ENCODE peak calls at places on chromosomes 12 and 14, in five cellular contexts. H, I, P, Y and D are unnamed samples. For H3K9me3, the result is how much of the 10 kb centered on the place peaks cover.

GRCh38 chr12:22234561-22234960 is 99.9 kb downstream of the ST8SIA1 start:
- DNase-seq in H (no peak), I (no peak), P (no peak), Y (no peak), D (no peak)

GRCh38 chr14:85701116-85701515 is 171.2 kb downstream of the FLRT2 start:
- DNase-seq in H (no peak), I (no peak), P (no peak), Y (no peak), D (no peak)

GRCh38 chr12:83818888-83819287 is 1093.7 kb downstream of the SLC6A15 start:
- DNase-seq in H (no peak), I (no peak), P (no peak), Y (no peak), D (no peak)

GRCh38 chr12:45381351-45381750 is 165.5 kb downstream of the ANO6 start:
- DNase-seq in H (no peak), I (no peak), P (no peak), Y (no peak), D (no peak)

GRCh38 chr14:61466249-61466904 is 145.0 kb downstream of the PRKCH start:
- DNase-seq in H (peak), I (no peak), P (no peak), Y (peak), D (no peak)

GRCh38 chr12:45407188-45407850 is 191.4 kb downstream of the ANO6 start:
- DNase-seq in H (no peak), I (no peak), P (no peak), Y (peak), D (no peak)

GRCh38 chr12:107225626-107226025 is 132.3 kb upstream of the CRY1 start:
- DNase-seq in H (no peak), I (no peak), P (no peak), Y (no peak), D (no peak)

GRCh38 chr14:100901391-100902183 is 1.9 kb downstream of the RTL1 start:
- DNase-seq in H (no peak), I (no peak), P (no peak), Y (peak), D (no peak)

GRCh38 chr12:9104767-9105423 is 10.8 kb downstream of the A2M start:
- DNase-seq in H (no peak), I (no peak), P (no peak), Y (no peak), D (no peak)

GRCh38 chr14:92670177-92670576 is 78.2 kb downstream of the LGMN start:
- DNase-seq in H (no peak), I (peak), P (peak), Y (no peak), D (no peak)

GRCh38 chr12:114783176-114783575 is 99.2 kb upstream of the TBX3 start:
- DNase-seq in H (no peak), I (no peak), P (no peak), Y (no peak), D (no peak)

GRCh38 chr12:131097247-131098177 is 143.8 kb downstream of the ADGRD1 start:
- DNase-seq in H (peak), I (no peak), P (no peak), Y (no peak), D (no peak)

GRCh38 chr14:49679271-49679670 is 8.7 kb downstream of the POLE2 start:
- DNase-seq in H (no peak), I (no peak), P (no peak), Y (no peak), D (no peak)

GRCh38 chr12:121709478-121709890 is 3.1 kb upstream of the TMEM120B start:
- DNase-seq in H (no peak), I (no peak), P (no peak), Y (peak), D (no peak)

GRCh38 chr14:22131749-22132476 is 457.1 kb downstream of the DAD1 start:
- DNase-seq in H (no peak), I (peak), P (peak), Y (no peak), D (no peak)

GRCh38 chr14:88352299-88353097 is 29.4 kb upstream of the KCNK10 start:
- DNase-seq in H (no peak), I (no peak), P (no peak), Y (no peak), D (no peak)

GRCh38 chr14:76780875-76781647 is 19.8 kb downstream of the VASH1 start:
- DNase-seq in H (no peak), I (no peak), P (no peak), Y (peak), D (no peak)

GRCh38 chr14:90780519-90780918 is 35.7 kb downstream of the TTC7B start:
- DNase-seq in H (no peak), I (no peak), P (no peak), Y (no peak), D (no peak)

GRCh38 chr14:89284368-89285058 is 132.5 kb downstream of the FOXN3 start:
- DNase-seq in H (no peak), I (no peak), P (no peak), Y (no peak), D (no peak)

GRCh38 chr12:117140397-117141096 is 41.3 kb upstream of the TESC start:
- DNase-seq in H (no peak), I (no peak), P (no peak), Y (peak), D (no peak)

GRCh38 chr12:57868870-57869609 is 22.5 kb upstream of the CTDSP2 start:
- DNase-seq in H (peak), I (no peak), P (no peak), Y (no peak), D (no peak)

GRCh38 chr12:40697566-40698257 is 5.5 kb downstream of the CNTN1 start:
- DNase-seq in H (no peak), I (no peak), P (no peak), Y (no peak), D (no peak)

GRCh38 chr14:74983343-74983742 is 19.4 kb upstream of the EIF2B2 start:
- DNase-seq in H (no peak), I (no peak), P (no peak), Y (no peak), D (no peak)

GRCh38 chr12:22374499-22374898 is 40.0 kb upstream of the ST8SIA1 start:
- DNase-seq in H (no peak), I (no peak), P (no peak), Y (no peak), D (no peak)

GRCh38 chr14:94298130-94298529 is 5.1 kb upstream of the SERPINA10 start:
- DNase-seq in H (no peak), I (no peak), P (no peak), Y (no peak), D (no peak)

GRCh38 chr14:66070542-66071319 is 415.4 kb upstream of the CCDC196 start:
- DNase-seq in H (peak), I (peak), P (peak), Y (no peak), D (peak)

GRCh38 chr12:43914923-43915468 is 79.1 kb downstream of the TMEM117 start:
- DNase-seq in H (no peak), I (no peak), P (no peak), Y (no peak), D (no peak)
- TF ChIP-seq CTCF in H (peak), I (peak), P (peak), Y (no peak), D (no peak)

GRCh38 chr12:106214576-106214975 is 33.2 kb downstream of the CKAP4 start:
- DNase-seq in H (no peak), I (no peak), P (no peak), Y (no peak), D (no peak)
- H3K27ac ChIP-seq in H (no peak), I (no peak), P (no peak), Y (no peak), D (no peak)

DNA sequence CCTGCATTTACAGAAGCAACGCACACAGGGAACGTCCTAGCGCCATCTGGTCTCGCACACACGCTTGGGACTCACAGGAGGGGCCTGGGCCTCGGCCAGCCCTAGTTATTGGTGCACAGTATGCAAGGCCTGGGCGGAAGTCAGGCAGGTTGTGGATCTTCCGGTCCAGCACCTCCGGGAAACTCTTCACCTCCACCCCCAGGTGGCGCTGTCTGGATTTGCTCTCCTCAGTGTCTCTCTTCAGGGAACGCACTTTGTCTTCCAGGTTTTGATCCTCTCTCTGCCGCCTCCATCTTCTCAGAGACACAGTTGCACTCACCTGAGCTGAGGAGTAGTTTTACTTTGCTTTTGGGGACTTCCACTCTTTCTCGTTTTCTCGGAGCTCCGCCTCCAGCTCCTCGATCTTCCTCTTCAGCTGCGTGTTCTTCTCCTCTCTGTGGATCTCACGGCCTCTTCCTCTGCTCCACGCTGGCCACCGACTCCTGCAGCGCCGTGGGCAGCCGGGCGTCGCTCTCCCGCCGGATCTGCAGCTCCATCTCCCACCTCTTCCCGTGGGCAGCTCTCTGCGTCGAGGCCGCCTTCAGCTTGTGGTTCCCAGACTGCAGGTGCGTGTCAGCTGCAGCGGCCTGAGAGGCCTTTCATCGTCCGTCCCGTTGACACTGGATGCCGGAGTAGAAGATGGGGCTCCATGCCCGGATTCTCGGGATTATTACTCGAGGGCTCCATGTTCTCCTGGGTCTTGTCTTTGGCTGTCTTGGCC is 933.8 kb downstream of the TMEM121 start:
- DNase-seq in H (peak), I (peak), P (peak), Y (no peak), D (peak)
- H3K9me3 ChIP-seq in H (under half), I (under half), P (under half), Y (under half), D (under half)

GRCh38 chr12:110778801-110779577 is 36.3 kb upstream of the PPP1CC start:
- DNase-seq in H (no peak), I (peak), P (peak), Y (no peak), D (no peak)

GRCh38 chr12:110775997-110776396 is 33.3 kb upstream of the PPP1CC start:
- DNase-seq in H (no peak), I (no peak), P (no peak), Y (no peak), D (no peak)

GRCh38 chr12:110774824-110775223 is 32.1 kb upstream of the PPP1CC start:
- DNase-seq in H (no peak), I (no peak), P (no peak), Y (no peak), D (no peak)

GRCh38 chr12:110780448-110780847 is 37.8 kb upstream of the PPP1CC start:
- DNase-seq in H (no peak), I (no peak), P (peak), Y (no peak), D (peak)

GRCh38 chr12:110776410-110776809 is 33.7 kb upstream of the PPP1CC start:
- DNase-seq in H (no peak), I (no peak), P (peak), Y (no peak), D (peak)
- TF ChIP-seq CTCF in H (no peak), I (no peak), P (no peak), Y (no peak), D (no peak)

DNA sequence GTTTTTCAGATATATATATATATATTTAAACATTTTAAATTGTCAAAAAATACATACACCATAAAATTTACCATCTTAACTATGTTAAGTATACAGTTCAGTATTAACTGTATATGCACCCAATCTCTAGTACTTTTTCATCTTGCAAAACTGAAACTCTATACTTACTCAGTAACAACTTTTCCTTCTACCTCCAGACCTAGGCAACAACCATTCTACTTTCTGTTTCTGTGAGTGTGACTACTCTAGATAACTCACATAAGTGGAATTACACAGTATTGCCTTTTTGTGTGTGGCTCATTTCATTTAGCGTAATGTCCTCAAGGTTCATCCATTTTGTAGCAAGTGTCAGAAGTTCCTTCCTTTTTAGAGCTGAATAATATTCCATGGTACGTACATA is 8.2 kb downstream of the FAM234B start:
- DNase-seq in H (no peak), I (no peak), P (no peak), Y (no peak), D (no peak)
- H3K27ac ChIP-seq in H (no peak), I (no peak), P (no peak), Y (no peak), D (no peak)

GRCh38 chr14:105577339-105577861 is 51.0 kb downstream of the TMEM121 start:
- DNase-seq in H (no peak), I (no peak), P (peak), Y (no peak), D (no peak)

GRCh38 chr14:105576525-105577088 is 50.2 kb downstream of the TMEM121 start:
- DNase-seq in H (no peak), I (no peak), P (peak), Y (no peak), D (no peak)

GRCh38 chr14:105582639-105583038 is 56.3 kb downstream of the TMEM121 start:
- DNase-seq in H (no peak), I (no peak), P (peak), Y (no peak), D (no peak)

GRCh38 chr14:105581551-105582341 is 55.4 kb downstream of the TMEM121 start:
- DNase-seq in H (no peak), I (no peak), P (peak), Y (no peak), D (no peak)

DNA sequence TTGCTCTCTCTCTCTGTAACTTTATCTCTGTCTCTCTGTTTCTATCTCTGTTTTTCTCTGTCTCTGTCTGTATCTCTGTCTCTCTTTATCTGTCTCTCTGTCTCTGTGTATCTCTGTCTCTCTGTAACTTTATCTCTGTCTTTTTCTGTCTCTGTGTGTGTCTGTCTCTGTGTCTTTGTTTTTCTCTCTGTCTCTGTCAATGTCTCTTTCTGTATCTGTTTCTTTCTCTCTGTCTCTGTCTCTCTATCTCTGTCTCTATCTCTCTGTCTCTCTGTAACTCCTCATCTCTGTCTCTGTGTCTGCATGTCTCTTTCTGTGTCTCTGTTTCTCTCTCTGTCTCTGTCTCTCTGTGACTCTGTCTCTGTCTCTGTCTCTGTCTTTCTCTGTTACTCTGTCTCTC is 51.7 kb downstream of the TMEM121 start:
- DNase-seq in H (no peak), I (no peak), P (no peak), Y (no peak), D (no peak)
- H3K9me3 ChIP-seq in H (under half), I (under half), P (under half), Y (under half), D (under half)

GRCh38 chr12:50276912-50277671 is 6.2 kb downstream of the LIMA1 start:
- DNase-seq in H (no peak), I (no peak), P (no peak), Y (no peak), D (no peak)
- TF ChIP-seq CTCF in H (no peak), I (no peak), P (no peak), Y (no peak), D (no peak)

DNA sequence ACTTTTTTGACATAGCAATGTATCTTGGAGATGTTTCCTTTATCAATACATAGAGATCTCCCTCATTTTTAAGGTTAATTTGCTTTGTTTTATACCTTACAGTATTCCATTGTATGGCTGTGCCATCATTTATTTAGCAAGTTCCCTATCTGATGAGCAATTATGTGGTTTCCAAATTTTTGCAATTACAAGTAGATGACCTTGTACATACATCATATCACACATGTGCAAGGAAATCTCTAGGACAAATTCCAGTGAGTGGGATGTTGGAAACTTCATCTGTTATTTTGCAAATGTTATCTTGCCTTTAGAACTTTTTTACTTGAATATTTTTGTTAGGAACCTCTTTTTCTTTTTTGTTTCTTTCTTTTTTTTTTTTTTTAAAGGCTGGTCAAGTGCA is 49.7 kb downstream of the DRAM1 start:
- DNase-seq in H (no peak), I (no peak), P (no peak), Y (no peak), D (no peak)
- H3K27ac ChIP-seq in H (peak), I (no peak), P (no peak), Y (no peak), D (no peak)

GRCh38 chr12:82210882-82211281 is 147.3 kb downstream of the CCDC59 start:
- DNase-seq in H (no peak), I (no peak), P (no peak), Y (no peak), D (no peak)
- H3K9me3 ChIP-seq in H (under half), I (under half), P (under half), Y (under half), D (under half)